ENCODE peak calls at places on chromosomes 13 and 19, in six cellular contexts. V, Y, O, C, R and G are unnamed samples.
A peak's percentile ranks its signal among the peaks of the same experiment; 100 is the strongest.

GRCh38 chr13:113980489-113981064 is 6.7 kb upstream of the C13orf46 start:
- DNase-seq in R (no peak), Y (no peak), V (no peak), O (no peak), C (no peak), G (no peak)

GRCh38 chr13:39601636-39602035 is 1.4 kb downstream of the LHFPL6 start:
- DNase-seq in R (no peak), Y (no peak), V (no peak), C (no peak), O (no peak), G (no peak)

GRCh38 chr19:5572556-5573286 is 5.0 kb upstream of the TINCR start:
- DNase-seq in R (no peak), Y (no peak), C (no peak), O (no peak), V (no peak), G (no peak)

GRCh38 chr13:31987535-31988170 is 43.9 kb upstream of the FRY start:
- DNase-seq in V (no peak), C (no peak), R (no peak), Y (no peak), O (no peak), G (no peak)

GRCh38 chr13:44474122-44474910 is 100.7 kb downstream of the SERP2 start:
- DNase-seq in C (no peak), V (no peak), Y (no peak), O (no peak), R (peak; percentile 17), G (no peak)

GRCh38 chr19:38543807-38544568 is 73.8 kb downstream of the MAP4K1 start:
- DNase-seq in V (no peak), O (peak; percentile 70), C (peak; percentile 66), Y (no peak), R (peak; percentile 86), G (peak; percentile 41)

GRCh38 chr19:56642711-56643459 is at the start of gene SMIM17:
- DNase-seq in R (no peak), C (no peak), V (no peak), Y (no peak), O (no peak), G (no peak)

GRCh38 chr13:99414048-99414995 is 87.0 kb upstream of the TM9SF2 start:
- DNase-seq in V (no peak), Y (no peak), R (no peak), C (no peak), O (no peak), G (no peak)

GRCh38 chr13:39259371-39259770 is 221.1 kb downstream of the NHLRC3 start:
- DNase-seq in R (no peak), Y (no peak), O (no peak), V (no peak), C (no peak), G (no peak)

GRCh38 chr13:30757026-30757425 is 21.7 kb downstream of the ALOX5AP start:
- DNase-seq in Y (no peak), C (no peak), V (no peak), R (no peak), O (no peak), G (no peak)

GRCh38 chr19:44597131-44597491 is 16.3 kb upstream of the IGSF23 start:
- DNase-seq in C (no peak), O (no peak), Y (no peak), R (no peak), V (no peak), G (no peak)

GRCh38 chr19:16249826-16250434 is 52.2 kb downstream of the AP1M1 start:
- DNase-seq in C (no peak), V (no peak), R (peak; percentile 41), O (no peak), Y (no peak), G (no peak)

GRCh38 chr19:29743681-29744080 is 28.6 kb upstream of the C19orf12 start:
- DNase-seq in Y (no peak), V (no peak), R (no peak), O (no peak), C (no peak), G (no peak)

GRCh38 chr13:26678796-26679195 is 81.8 kb downstream of the GPR12 start:
- DNase-seq in O (no peak), R (no peak), Y (no peak), V (no peak), C (no peak), G (no peak)

GRCh38 chr13:99471231-99472202 is 29.8 kb upstream of the TM9SF2 start:
- DNase-seq in V (no peak), Y (no peak), O (no peak), R (peak; percentile 30), C (no peak), G (no peak)

GRCh38 chr19:38134538-38135149 is 89.4 kb downstream of the DPF1 start:
- DNase-seq in Y (no peak), O (peak; percentile 35), C (no peak), V (no peak), R (peak; percentile 37), G (no peak)

GRCh38 chr13:49419292-49419691 is 24.6 kb downstream of the CAB39L start:
- DNase-seq in Y (no peak), R (peak; percentile 52), V (no peak), O (no peak), C (no peak), G (no peak)

GRCh38 chr19:48315712-48316111 is 9.6 kb upstream of the EMP3 start:
- DNase-seq in C (no peak), O (no peak), Y (no peak), V (no peak), R (no peak), G (no peak)

GRCh38 chr13:100210966-100211710 is 122.2 kb downstream of the PCCA start:
- DNase-seq in R (peak; percentile 23), C (no peak), Y (no peak), O (no peak), V (no peak), G (no peak)

GRCh38 chr19:38949580-38950367 is 19.0 kb downstream of the MRPS12 start:
- DNase-seq in Y (peak; percentile 95), R (peak; percentile 25), V (no peak), O (peak; percentile 89), C (peak; percentile 84), G (peak; percentile 78)

GRCh38 chr13:46995874-46996273 is 99.0 kb upstream of the HTR2A start:
- DNase-seq in C (no peak), V (no peak), O (no peak), R (no peak), Y (no peak), G (no peak)

GRCh38 chr19:4705413-4706131 is 18.1 kb downstream of the DPP9 start:
- DNase-seq in C (peak; percentile 56), Y (no peak), R (no peak), O (no peak), V (no peak), G (no peak)

GRCh38 chr13:114019367-114019766 is 45.5 kb upstream of the C13orf46 start:
- DNase-seq in O (no peak), R (no peak), Y (no peak), V (no peak), C (no peak), G (no peak)

GRCh38 chr19:1275260-1275975 is at the start of gene FAM174C:
- DNase-seq in V (peak; percentile 95), Y (peak; percentile 99), C (peak; percentile 94), R (peak; percentile 97), O (peak; percentile 97), G (peak; percentile 95)
- TF ChIP-seq POLR2A in V (no peak), Y (peak; percentile 37), C (peak; percentile 44), R (peak; percentile 66), O (peak; percentile 62), G (peak; percentile 78)

GRCh38 chr13:110379358-110379757 is 72.3 kb downstream of the COL4A2 start:
- DNase-seq in R (no peak), O (no peak), V (no peak), Y (no peak), C (no peak), G (no peak)
- H3K27ac ChIP-seq in R (peak overlapping the region; percentile 70), O (no peak overlapping the region), V (no peak overlapping the region), Y (peak overlapping the region; percentile 74), C (no peak overlapping the region), G (peak overlapping the region; percentile 97)

GRCh38 chr19:17863520-17864182 is 3.9 kb downstream of the RPL18A start:
- DNase-seq in Y (no peak), O (no peak), C (no peak), V (no peak), R (no peak), G (no peak)

GRCh38 chr19:17860993-17861360 is 1.3 kb downstream of the RPL18A start:
- DNase-seq in C (no peak), O (no peak), R (peak; percentile 25), V (no peak), Y (no peak), G (no peak)

GRCh38 chr19:17860331-17860992 is 752 bp downstream of the RPL18A start:
- DNase-seq in V (no peak), C (no peak), Y (no peak), R (no peak), O (no peak), G (no peak)

GRCh38 chr19:17861542-17862402 is 2.1 kb downstream of the RPL18A start:
- DNase-seq in C (no peak), V (no peak), O (no peak), R (no peak), Y (no peak), G (no peak)

GRCh38 chr19:17862711-17863519 is 3.2 kb downstream of the RPL18A start:
- DNase-seq in O (no peak), R (no peak), Y (no peak), V (no peak), C (no peak), G (no peak)
- H3K36me3 ChIP-seq in O (peaks cover 18% of the 10 kb centered on the region), R (peaks cover 43% of the 10 kb centered on the region), Y (peaks cover 34% of the 10 kb centered on the region), V (peaks cover 32% of the 10 kb centered on the region), C (peaks cover 4% of the 10 kb centered on the region), G (no peaks in the 10 kb centered on the region)

GRCh38 chr19:47022541-47023447 is 3.2 kb downstream of the NPAS1 start:
- DNase-seq in R (no peak), O (no peak), V (no peak), Y (no peak), C (no peak), G (no peak)

GRCh38 chr19:47020992-47021496 is 1.4 kb downstream of the NPAS1 start:
- DNase-seq in O (no peak), Y (no peak), R (no peak), V (no peak), C (no peak), G (no peak)

GRCh38 chr19:47020132-47020805 is 632 bp downstream of the NPAS1 start:
- DNase-seq in R (no peak), V (no peak), Y (no peak), O (no peak), C (no peak), G (no peak)

GRCh38 chr19:47022140-47022536 is 2.5 kb downstream of the NPAS1 start:
- DNase-seq in R (no peak), C (no peak), O (no peak), Y (no peak), V (no peak), G (no peak)

GRCh38 chr19:47021536-47022139 is 2.0 kb downstream of the NPAS1 start:
- DNase-seq in O (no peak), R (no peak), V (no peak), C (no peak), Y (no peak), G (no peak)
- TF ChIP-seq POLR2A in O (no peak), R (no peak), V (no peak), C (no peak), Y (no peak), G (no peak)